ENCODE peak calls at places on chromosomes 11 and 22, in five cellular contexts. One of them, this sample, is unnamed.

GRCh38 chr11:14422052-14422813 is 63.2 kb upstream of the RRAS2 start:
- DNase-seq in pancreas: peak; percentile 77
- DNase-seq in RWPE1: peak; percentile 95
- DNase-seq in GM13977: no peak
- DNase-seq in WTC11: peak; percentile 69
- DNase-seq in this sample: no peak

GRCh38 chr11:10051868-10052586 is 242.0 kb downstream of the SBF2 start:
- DNase-seq in WTC11: no peak
- DNase-seq in GM13977: no peak
- DNase-seq in RWPE1: no peak
- DNase-seq in pancreas: no peak
- DNase-seq in this sample: no peak

GRCh38 chr11:17386331-17387084 is 2.0 kb downstream of the KCNJ11 start:
- DNase-seq in pancreas: peak; percentile 88
- DNase-seq in RWPE1: peak; percentile 26
- DNase-seq in WTC11: peak; percentile 67
- DNase-seq in GM13977: peak; percentile 66
- DNase-seq in this sample: peak; percentile 75

GRCh38 chr22:19292262-19293230 is 1.0 kb upstream of the CLTCL1 start:
- DNase-seq in GM13977: no peak
- DNase-seq in WTC11: no peak
- DNase-seq in pancreas: peak; percentile 48
- DNase-seq in RWPE1: no peak
- DNase-seq in this sample: no peak

GRCh38 chr11:65227879-65228278 is 33.9 kb upstream of the POLA2 start:
- DNase-seq in pancreas: no peak
- DNase-seq in GM13977: no peak
- DNase-seq in WTC11: no peak
- DNase-seq in RWPE1: no peak
- DNase-seq in this sample: no peak

GRCh38 chr11:33735426-33736147 is 636 bp downstream of the CD59 start:
- DNase-seq in RWPE1: no peak
- DNase-seq in GM13977: peak; percentile 73
- DNase-seq in WTC11: peak; percentile 31
- DNase-seq in pancreas: no peak
- DNase-seq in this sample: peak; percentile 75

GRCh38 chr11:123682976-123683375 is 28.6 kb upstream of the SCN3B start:
- DNase-seq in GM13977: no peak
- DNase-seq in RWPE1: no peak
- DNase-seq in pancreas: no peak
- DNase-seq in WTC11: no peak
- DNase-seq in this sample: no peak

GRCh38 chr11:17734986-17735822 is 623 bp downstream of the KCNC1 start:
- DNase-seq in pancreas: peak; percentile 92
- DNase-seq in RWPE1: peak; percentile 68
- DNase-seq in GM13977: peak; percentile 88
- DNase-seq in WTC11: peak; percentile 77
- DNase-seq in this sample: peak; percentile 84

GRCh38 chr11:90204832-90205646 is 17.8 kb downstream of the CHORDC1 start:
- DNase-seq in GM13977: peak; percentile 20
- DNase-seq in RWPE1: peak; percentile 35
- DNase-seq in WTC11: no peak
- DNase-seq in pancreas: no peak
- DNase-seq in this sample: peak; percentile 28

GRCh38 chr22:24445481-24446290 is 18.3 kb downstream of the ADORA2A start:
- DNase-seq in pancreas: no peak
- DNase-seq in GM13977: peak; percentile 39
- DNase-seq in RWPE1: no peak
- DNase-seq in WTC11: no peak
- DNase-seq in this sample: peak; percentile 53

GRCh38 chr22:17748555-17749353 is 25.5 kb downstream of the BID start:
- DNase-seq in pancreas: no peak
- DNase-seq in WTC11: peak; percentile 80
- DNase-seq in GM13977: no peak
- DNase-seq in RWPE1: no peak
- DNase-seq in this sample: no peak

GRCh38 chr22:17749605-17750395 is 24.5 kb downstream of the BID start:
- DNase-seq in WTC11: no peak
- DNase-seq in pancreas: no peak
- DNase-seq in RWPE1: no peak
- DNase-seq in GM13977: no peak
- DNase-seq in this sample: no peak

GRCh38 chr22:17753401-17753989 is 20.8 kb downstream of the BID start:
- DNase-seq in RWPE1: no peak
- DNase-seq in pancreas: no peak
- DNase-seq in WTC11: no peak
- DNase-seq in GM13977: no peak
- DNase-seq in this sample: peak; percentile 32

GRCh38 chr22:17751596-17751995 is 22.7 kb downstream of the BID start:
- DNase-seq in pancreas: no peak
- DNase-seq in GM13977: no peak
- DNase-seq in RWPE1: no peak
- DNase-seq in WTC11: no peak
- DNase-seq in this sample: no peak

DNA sequence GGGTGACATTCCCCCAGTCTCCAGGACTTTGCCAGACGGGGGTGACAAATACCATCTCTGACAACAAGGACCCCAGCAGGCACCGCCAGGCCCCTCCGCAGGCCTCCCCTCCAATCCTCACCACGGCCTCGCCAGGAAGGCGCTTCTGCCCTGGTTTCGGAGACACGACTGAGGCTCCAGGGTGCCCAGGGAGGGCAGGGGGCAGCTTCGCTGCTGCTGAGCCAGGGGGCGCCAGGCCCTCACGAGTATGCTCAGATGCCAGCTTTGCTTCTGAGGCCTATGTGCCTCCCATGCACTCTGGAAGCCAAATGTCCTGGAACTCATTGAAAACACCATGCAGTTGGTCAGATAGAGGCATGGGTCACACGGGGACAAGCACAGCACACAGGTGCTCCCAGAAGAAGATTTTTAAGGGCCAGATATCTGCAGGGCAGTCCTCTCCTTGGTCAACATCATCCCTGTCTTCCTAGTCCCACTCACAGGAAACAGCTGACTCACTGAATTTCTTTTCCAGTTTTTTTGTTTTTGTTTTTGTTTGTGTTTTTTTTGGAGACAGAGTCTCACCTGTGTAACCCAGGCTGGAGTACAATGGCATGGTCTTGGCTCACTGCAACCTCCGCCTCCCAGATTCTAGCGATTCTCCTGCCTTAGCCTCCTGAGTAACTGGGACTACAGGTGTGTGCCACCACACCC is 19.9 kb downstream of the BID start:
- DNase-seq in GM13977: no peak
- DNase-seq in RWPE1: no peak
- DNase-seq in pancreas: peak; percentile 57
- DNase-seq in WTC11: peak; percentile 59
- DNase-seq in this sample: no peak
- TF ChIP-seq CTCF in GM13977: peak; percentile 48
- TF ChIP-seq CTCF in RWPE1: no peak
- TF ChIP-seq CTCF in pancreas: no peak
- TF ChIP-seq CTCF in WTC11: peak; percentile 37
- TF ChIP-seq CTCF in this sample: peak; percentile 52

GRCh38 chr22:22098457-22099193 is 116.0 kb upstream of the TOP3B start:
- DNase-seq in GM13977: no peak
- DNase-seq in RWPE1: no peak
- DNase-seq in WTC11: no peak
- DNase-seq in pancreas: no peak
- DNase-seq in this sample: peak; percentile 44

GRCh38 chr22:22099194-22099486 is 116.6 kb upstream of the TOP3B start:
- DNase-seq in WTC11: no peak
- DNase-seq in RWPE1: no peak
- DNase-seq in GM13977: peak; percentile 56
- DNase-seq in pancreas: no peak
- DNase-seq in this sample: peak; percentile 60

GRCh38 chr22:22097727-22098228 is 115.2 kb upstream of the TOP3B start:
- DNase-seq in WTC11: no peak
- DNase-seq in RWPE1: no peak
- DNase-seq in pancreas: no peak
- DNase-seq in GM13977: no peak
- DNase-seq in this sample: no peak

GRCh38 chr22:22103078-22103593 is 120.5 kb upstream of the TOP3B start:
- DNase-seq in GM13977: no peak
- DNase-seq in RWPE1: no peak
- DNase-seq in WTC11: peak; percentile 69
- DNase-seq in pancreas: no peak
- DNase-seq in this sample: no peak

DNA sequence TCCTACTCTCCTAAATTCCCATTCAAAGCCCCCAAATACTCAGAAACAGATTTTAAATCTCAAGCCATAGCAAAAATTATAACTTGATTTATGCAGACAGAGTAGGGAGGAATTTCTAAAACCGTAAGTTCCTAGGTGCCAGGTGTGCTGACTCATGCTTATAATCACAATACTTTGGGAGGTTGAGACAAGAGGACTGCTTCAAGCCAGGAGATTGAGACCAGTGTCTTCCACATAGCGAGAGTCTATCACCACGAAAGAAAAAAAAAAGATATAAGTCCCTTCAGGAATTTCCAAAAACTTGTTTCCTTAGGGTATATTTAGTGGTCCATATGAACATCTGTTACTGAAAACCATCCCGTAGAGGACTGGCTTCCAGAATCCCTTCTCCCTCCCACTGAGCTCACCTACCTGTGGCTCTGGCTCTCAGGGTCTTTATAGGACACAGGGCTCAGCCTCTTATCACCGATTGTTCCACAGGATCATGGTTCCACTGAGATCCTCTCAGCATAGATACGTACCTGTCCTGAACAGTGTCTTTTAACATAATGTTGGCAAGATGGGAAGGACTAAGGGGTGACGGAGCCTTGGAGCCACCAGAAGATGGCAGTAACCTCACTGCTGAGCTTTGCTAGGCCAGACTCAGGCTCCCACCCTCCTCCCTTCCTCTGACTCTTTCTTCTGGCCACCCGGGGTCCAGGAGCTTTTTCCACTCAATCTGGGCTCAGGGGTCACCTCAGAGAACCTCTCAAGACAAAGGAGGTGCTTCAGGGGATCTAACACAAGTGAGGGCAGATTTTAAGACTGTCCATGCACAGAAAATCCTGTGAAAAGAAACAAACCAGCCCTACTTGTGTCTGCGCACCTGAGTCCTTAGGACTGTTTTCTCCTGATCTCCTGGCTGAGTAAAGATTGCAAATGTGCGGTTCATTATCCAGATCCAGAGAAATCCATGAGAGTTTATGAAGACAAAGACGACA is 117.5 kb upstream of the TOP3B start:
- DNase-seq in GM13977: no peak
- DNase-seq in RWPE1: no peak
- DNase-seq in pancreas: no peak
- DNase-seq in WTC11: peak; percentile 41
- DNase-seq in this sample: no peak
- TF ChIP-seq CTCF in GM13977: peak; percentile 41
- TF ChIP-seq CTCF in RWPE1: no peak
- TF ChIP-seq CTCF in pancreas: no peak
- TF ChIP-seq CTCF in WTC11: no peak
- TF ChIP-seq CTCF in this sample: peak; percentile 49

DNA sequence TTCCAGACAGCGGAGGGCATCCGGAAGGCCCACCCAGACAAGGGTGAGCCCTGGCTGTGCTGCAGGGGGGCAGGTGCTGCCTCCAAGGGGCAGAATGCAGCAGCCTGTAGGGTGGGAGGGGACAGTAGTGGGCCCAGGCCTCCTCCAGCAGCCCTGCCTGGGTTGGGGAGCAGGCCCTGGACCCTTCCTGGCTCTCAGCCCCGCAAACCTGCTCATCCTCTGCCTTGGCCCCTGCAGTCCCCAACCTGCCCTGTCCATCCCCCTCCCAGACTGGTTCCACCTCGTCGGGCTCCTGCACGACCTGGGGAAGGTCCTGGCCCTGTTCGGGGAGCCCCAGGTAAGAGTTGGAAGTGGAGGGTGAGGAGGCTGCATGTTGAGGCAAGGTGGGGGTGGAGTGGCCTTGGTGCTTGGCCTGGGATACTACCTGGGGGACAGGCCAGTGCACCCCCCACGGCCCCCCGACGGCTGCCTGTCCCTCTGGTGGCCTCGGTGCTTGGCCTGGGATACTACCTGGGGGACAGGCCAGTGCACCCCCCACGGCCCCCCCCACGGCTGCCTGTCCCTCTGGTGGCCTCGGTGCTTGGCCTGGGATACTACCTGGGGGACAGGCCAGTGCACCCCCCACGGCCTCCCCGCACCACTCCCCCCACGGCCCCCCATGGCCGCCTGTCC is 1.5 kb downstream of the MIOX start:
- DNase-seq in GM13977: no peak
- DNase-seq in pancreas: peak; percentile 65
- DNase-seq in RWPE1: no peak
- DNase-seq in WTC11: no peak
- DNase-seq in this sample: no peak
- TF ChIP-seq CTCF in GM13977: no peak
- TF ChIP-seq CTCF in pancreas: no peak
- TF ChIP-seq CTCF in RWPE1: no peak
- TF ChIP-seq CTCF in WTC11: no peak
- TF ChIP-seq CTCF in this sample: no peak

GRCh38 chr11:102269927-102270326 is 47.4 kb upstream of the BIRC3 start:
- DNase-seq in WTC11: no peak
- DNase-seq in GM13977: no peak
- DNase-seq in RWPE1: peak; percentile 74
- DNase-seq in pancreas: no peak
- DNase-seq in this sample: no peak

GRCh38 chr11:102266111-102266510 is 51.2 kb upstream of the BIRC3 start:
- DNase-seq in GM13977: no peak
- DNase-seq in WTC11: no peak
- DNase-seq in RWPE1: no peak
- DNase-seq in pancreas: no peak
- DNase-seq in this sample: no peak

GRCh38 chr11:102268985-102269470 is 48.3 kb upstream of the BIRC3 start:
- DNase-seq in RWPE1: no peak
- DNase-seq in pancreas: no peak
- DNase-seq in WTC11: no peak
- DNase-seq in GM13977: no peak
- DNase-seq in this sample: no peak

GRCh38 chr11:102267602-102268001 is 49.7 kb upstream of the BIRC3 start:
- DNase-seq in pancreas: no peak
- DNase-seq in WTC11: no peak
- DNase-seq in RWPE1: peak; percentile 75
- DNase-seq in GM13977: no peak
- DNase-seq in this sample: no peak

DNA sequence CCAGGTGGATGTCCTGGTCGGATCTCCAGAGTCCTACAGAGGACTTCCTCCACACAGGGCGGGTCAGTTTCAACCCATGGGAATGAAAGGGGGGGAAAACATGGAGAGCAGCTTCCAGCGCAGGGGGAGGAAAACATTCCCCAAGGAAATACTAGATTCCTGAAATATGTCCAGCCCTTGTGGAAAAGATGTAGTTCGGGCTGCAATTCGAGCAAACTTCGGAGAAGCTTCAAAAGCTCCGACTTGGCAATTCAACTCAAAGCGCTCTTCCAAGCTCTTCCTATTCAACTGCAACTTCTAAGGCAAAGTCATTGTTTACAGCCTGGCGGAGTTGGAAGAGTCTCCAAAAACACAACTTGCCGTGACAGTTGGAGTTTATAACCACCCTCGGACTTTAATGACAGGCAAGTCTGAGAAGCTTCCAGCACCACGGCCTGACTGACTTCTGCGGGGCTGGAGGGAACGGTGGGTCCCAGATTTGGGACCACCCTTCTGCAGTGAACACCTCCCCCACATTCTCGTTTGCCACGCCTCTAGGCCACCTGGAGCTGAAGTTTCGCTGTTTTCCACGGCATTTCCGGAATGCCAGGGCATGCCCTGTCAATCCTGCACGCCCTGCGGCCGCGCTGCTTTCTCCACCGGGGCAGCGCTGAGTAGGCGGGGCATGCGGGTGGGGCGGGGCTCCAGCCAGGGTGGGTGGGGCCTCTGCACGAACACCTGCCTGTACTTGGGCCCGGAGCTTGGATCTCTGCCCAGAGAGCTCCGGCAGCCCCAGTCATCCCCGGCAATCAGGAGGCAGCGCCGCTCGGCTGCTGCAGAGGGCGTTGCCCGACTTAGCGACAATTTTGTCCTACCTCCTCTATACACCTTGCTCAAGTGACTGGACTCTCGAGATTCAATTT is 49.0 kb upstream of the BIRC3 start:
- DNase-seq in RWPE1: peak; percentile 99
- DNase-seq in pancreas: peak; percentile 97
- DNase-seq in WTC11: peak; percentile 92
- DNase-seq in GM13977: peak; percentile 82
- DNase-seq in this sample: peak; percentile 93
- TF ChIP-seq CTCF in RWPE1: peak; percentile 78
- TF ChIP-seq CTCF in pancreas: peak; percentile 32
- TF ChIP-seq CTCF in WTC11: peak; percentile 14
- TF ChIP-seq CTCF in GM13977: peak; percentile 35
- TF ChIP-seq CTCF in this sample: peak; percentile 49